ENCODE peak calls at places on chromosome 16, in nine cellular contexts. X is heart left ventricle, B is upper lobe of left lung, G is fibroblast of lung, Q is H9, T is ovary, W is endothelial cell of umbilical vein, M is SK-N-MC, U is left lung. A is an unnamed sample.

GRCh38 chr16:66115373-66115772 is 251.1 kb upstream of the CDH5 start:
- DNase-seq in X (no peak), B (no peak), G (no peak), Q (no peak), T (no peak), W (no peak), M (no peak), U (no peak), A (no peak)

GRCh38 chr16:89268585-89268984 is 51.1 kb downstream of the ZNF778 start:
- DNase-seq in X (no peak), B (no peak), G (no peak), Q (no peak), T (peak), W (no peak), M (no peak), U (no peak), A (no peak)

GRCh38 chr16:78689536-78689935 is 590.1 kb downstream of the WWOX start:
- DNase-seq in X (no peak), B (no peak), G (no peak), Q (no peak), T (no peak), W (no peak), M (no peak), U (no peak), A (no peak)

GRCh38 chr16:49650603-49651002 is 205.3 kb downstream of the ZNF423 start:
- DNase-seq in X (no peak), B (no peak), G (no peak), Q (no peak), T (no peak), W (no peak), M (no peak), U (no peak), A (no peak)

GRCh38 chr16:78097522-78097921 is 1.9 kb upstream of the WWOX start:
- DNase-seq in X (no peak), B (no peak), G (no peak), Q (no peak), T (no peak), W (no peak), M (no peak), U (no peak), A (no peak)

GRCh38 chr16:47424846-47425245 is 36.0 kb downstream of the ITFG1 start:
- DNase-seq in X (no peak), B (no peak), G (no peak), Q (peak), T (no peak), W (no peak), M (no peak), U (no peak), A (no peak)

GRCh38 chr16:70432800-70433455 is 6.0 kb downstream of the ST3GAL2 start:
- DNase-seq in X (peak), B (peak), G (peak), Q (no peak), T (peak), W (no peak), M (no peak), U (peak), A (no peak)

GRCh38 chr16:60811051-60811608 is 1225.1 kb downstream of the CDH8 start:
- DNase-seq in X (no peak), B (no peak), G (no peak), Q (no peak), T (no peak), W (no peak), M (no peak), U (no peak), A (no peak)

GRCh38 chr16:63038563-63039131 is 1002.4 kb upstream of the CDH8 start:
- DNase-seq in X (no peak), B (no peak), G (no peak), Q (no peak), T (no peak), W (no peak), M (no peak), U (no peak), A (no peak)

GRCh38 chr16:68116256-68116853 is 31.2 kb downstream of the NFATC3 start:
- DNase-seq in X (no peak), B (no peak), G (peak), Q (no peak), T (no peak), W (peak), M (no peak), U (no peak), A (no peak)

GRCh38 chr16:64997121-64997520 is 124.7 kb downstream of the CDH11 start:
- DNase-seq in X (no peak), B (no peak), G (no peak), Q (no peak), T (no peak), W (no peak), M (no peak), U (no peak), A (no peak)

GRCh38 chr16:66899310-66899944 is 19.1 kb downstream of the PDP2 start:
- DNase-seq in X (no peak), B (no peak), G (peak), Q (no peak), T (peak), W (no peak), M (no peak), U (no peak), A (no peak)

GRCh38 chr16:72083778-72084404 is 9.5 kb downstream of the TXNL4B start:
- DNase-seq in X (no peak), B (no peak), G (peak), Q (no peak), T (no peak), W (no peak), M (no peak), U (no peak), A (no peak)

GRCh38 chr16:50284131-50284911 is 18.0 kb downstream of the ADCY7 start:
- DNase-seq in X (peak), B (no peak), G (no peak), Q (no peak), T (no peak), W (no peak), M (no peak), U (peak), A (no peak)

GRCh38 chr16:70703041-70703834 is 17.4 kb upstream of the MTSS2 start:
- DNase-seq in X (peak), B (peak), G (peak), Q (peak), T (no peak), W (no peak), M (no peak), U (no peak), A (peak)

GRCh38 chr16:64983983-64984382 is 137.9 kb downstream of the CDH11 start:
- DNase-seq in X (peak), B (no peak), G (peak), Q (peak), T (peak), W (peak), M (no peak), U (no peak), A (peak)

GRCh38 chr16:27326738-27327585 is 13.2 kb downstream of the IL4R start:
- DNase-seq in X (peak), B (peak), G (peak), Q (peak), T (peak), W (peak), M (peak), U (peak), A (peak)

GRCh38 chr16:65281636-65282035 is 159.8 kb upstream of the CDH11 start:
- DNase-seq in X (no peak), B (no peak), G (no peak), Q (no peak), T (no peak), W (no peak), M (no peak), U (no peak), A (no peak)

GRCh38 chr16:9364721-9365693 is 273.6 kb downstream of the HAPSTR1 start:
- DNase-seq in X (peak), B (no peak), G (no peak), Q (no peak), T (peak), W (no peak), M (no peak), U (peak), A (no peak)

GRCh38 chr16:69286941-69287713 is 24.0 kb upstream of the VPS4A start:
- DNase-seq in X (peak), B (no peak), G (peak), Q (no peak), T (peak), W (peak), M (no peak), U (peak), A (peak)

GRCh38 chr16:84312783-84313382 is 18.2 kb downstream of the WFDC1 start:
- DNase-seq in X (no peak), B (peak), G (no peak), Q (peak), T (no peak), W (no peak), M (no peak), U (no peak), A (no peak)

GRCh38 chr16:80285089-80285488 is 255.7 kb upstream of the DYNLRB2 start:
- DNase-seq in X (no peak), B (no peak), G (peak), Q (no peak), T (no peak), W (no peak), M (no peak), U (no peak), A (peak)
- H3K27ac ChIP-seq in X (no peak), B (no peak), G (no peak), Q (no peak), T (no peak), W (no peak), M (no peak), U (no peak), A (no peak)

DNA sequence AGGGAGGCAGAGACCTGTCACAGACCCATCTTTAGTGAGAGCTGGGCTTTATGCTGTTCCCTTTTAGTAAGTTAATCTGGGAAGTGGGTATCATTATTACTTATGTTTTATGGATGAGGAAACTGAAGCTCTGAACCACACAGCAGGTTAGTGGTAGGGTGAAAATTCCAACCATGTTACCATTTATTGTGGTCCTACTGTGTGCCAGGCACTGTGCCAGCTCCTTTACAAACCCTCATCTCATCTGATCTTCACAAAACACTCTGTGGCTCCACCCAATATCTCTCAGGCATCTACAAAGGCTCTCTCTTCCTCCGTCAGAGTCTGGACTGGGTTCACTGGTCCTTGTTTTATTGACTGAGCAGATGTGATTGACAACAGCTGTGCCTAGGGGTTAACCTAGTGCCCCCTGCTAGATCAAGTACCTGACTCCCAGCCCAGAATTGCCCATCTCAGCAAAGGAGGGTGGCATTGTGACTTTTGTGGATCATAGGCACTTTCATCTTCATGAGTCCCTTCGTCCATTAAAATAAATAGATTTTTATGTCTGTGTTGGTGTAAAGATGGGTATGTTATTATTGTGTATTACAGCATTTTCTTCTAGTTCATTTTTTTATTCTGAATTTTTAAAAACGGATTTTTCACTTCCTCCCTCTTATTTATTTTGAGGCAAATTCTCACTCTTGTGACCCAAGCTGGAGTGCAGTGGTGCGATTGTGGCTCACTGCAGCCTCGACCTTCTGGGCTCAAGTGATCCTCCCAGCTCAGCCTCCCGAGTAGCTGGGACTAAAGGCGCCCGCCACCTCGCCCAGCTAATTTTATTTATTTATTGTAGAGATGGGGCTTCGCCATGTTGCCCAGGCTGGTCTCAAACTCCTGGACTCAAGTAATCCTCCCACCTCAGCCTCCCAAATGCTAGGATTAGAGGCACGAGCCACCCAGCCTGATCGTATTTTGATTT is 3.1 kb downstream of the TGFB1I1 start:
- DNase-seq in X (no peak), B (no peak), G (no peak), Q (no peak), T (no peak), W (no peak), M (no peak), U (no peak), A (no peak)
- H3K27ac ChIP-seq in X (no peak), B (no peak), G (peak), Q (no peak), T (no peak), W (no peak), M (no peak), U (no peak), A (peak)

GRCh38 chr16:1551166-1551565 is 17.7 kb downstream of the TMEM204 start:
- DNase-seq in X (no peak), B (peak), G (no peak), Q (no peak), T (no peak), W (no peak), M (no peak), U (no peak), A (no peak)
- H3K27ac ChIP-seq in X (peak), B (peak), G (no peak), Q (no peak), T (no peak), W (no peak), M (no peak), U (no peak), A (no peak)

GRCh38 chr16:30525844-30526136 is 576 bp downstream of the ZNF768 start:
- DNase-seq in X (no peak), B (no peak), G (no peak), Q (no peak), T (no peak), W (no peak), M (no peak), U (no peak), A (no peak)
- H3K27ac ChIP-seq in X (peak), B (peak), G (no peak), Q (no peak), T (no peak), W (no peak), M (no peak), U (peak), A (no peak)

GRCh38 chr16:75107505-75107904 is 9.1 kb downstream of the LDHD start:
- DNase-seq in X (no peak), B (peak), G (no peak), Q (peak), T (no peak), W (no peak), M (no peak), U (no peak), A (no peak)

GRCh38 chr16:75110637-75111513 is 5.7 kb downstream of the LDHD start:
- DNase-seq in X (peak), B (peak), G (peak), Q (peak), T (peak), W (peak), M (no peak), U (peak), A (peak)

GRCh38 chr16:75108792-75109731 is 7.5 kb downstream of the LDHD start:
- DNase-seq in X (peak), B (peak), G (peak), Q (peak), T (peak), W (no peak), M (no peak), U (peak), A (peak)

GRCh38 chr16:75111514-75112280 is 4.9 kb downstream of the LDHD start:
- DNase-seq in X (peak), B (no peak), G (no peak), Q (peak), T (peak), W (peak), M (no peak), U (peak), A (no peak)

GRCh38 chr16:75109732-75110243 is 6.8 kb downstream of the LDHD start:
- DNase-seq in X (peak), B (peak), G (no peak), Q (peak), T (peak), W (no peak), M (no peak), U (no peak), A (no peak)
- H3K27ac ChIP-seq in X (peak), B (peak), G (peak), Q (no peak), T (peak), W (no peak), M (no peak), U (peak), A (no peak)

GRCh38 chr16:10937068-10937859 is 5.0 kb downstream of the DEXI start:
- DNase-seq in X (peak), B (no peak), G (no peak), Q (no peak), T (no peak), W (no peak), M (no peak), U (peak), A (no peak)

GRCh38 chr16:10938321-10938720 is 3.9 kb downstream of the DEXI start:
- DNase-seq in X (peak), B (no peak), G (no peak), Q (no peak), T (no peak), W (no peak), M (no peak), U (peak), A (no peak)

GRCh38 chr16:10940501-10941079 is 1.7 kb downstream of the DEXI start:
- DNase-seq in X (peak), B (no peak), G (no peak), Q (no peak), T (no peak), W (no peak), M (no peak), U (peak), A (no peak)

GRCh38 chr16:10939649-10940206 is 2.5 kb downstream of the DEXI start:
- DNase-seq in X (peak), B (no peak), G (no peak), Q (no peak), T (no peak), W (no peak), M (no peak), U (peak), A (no peak)

DNA sequence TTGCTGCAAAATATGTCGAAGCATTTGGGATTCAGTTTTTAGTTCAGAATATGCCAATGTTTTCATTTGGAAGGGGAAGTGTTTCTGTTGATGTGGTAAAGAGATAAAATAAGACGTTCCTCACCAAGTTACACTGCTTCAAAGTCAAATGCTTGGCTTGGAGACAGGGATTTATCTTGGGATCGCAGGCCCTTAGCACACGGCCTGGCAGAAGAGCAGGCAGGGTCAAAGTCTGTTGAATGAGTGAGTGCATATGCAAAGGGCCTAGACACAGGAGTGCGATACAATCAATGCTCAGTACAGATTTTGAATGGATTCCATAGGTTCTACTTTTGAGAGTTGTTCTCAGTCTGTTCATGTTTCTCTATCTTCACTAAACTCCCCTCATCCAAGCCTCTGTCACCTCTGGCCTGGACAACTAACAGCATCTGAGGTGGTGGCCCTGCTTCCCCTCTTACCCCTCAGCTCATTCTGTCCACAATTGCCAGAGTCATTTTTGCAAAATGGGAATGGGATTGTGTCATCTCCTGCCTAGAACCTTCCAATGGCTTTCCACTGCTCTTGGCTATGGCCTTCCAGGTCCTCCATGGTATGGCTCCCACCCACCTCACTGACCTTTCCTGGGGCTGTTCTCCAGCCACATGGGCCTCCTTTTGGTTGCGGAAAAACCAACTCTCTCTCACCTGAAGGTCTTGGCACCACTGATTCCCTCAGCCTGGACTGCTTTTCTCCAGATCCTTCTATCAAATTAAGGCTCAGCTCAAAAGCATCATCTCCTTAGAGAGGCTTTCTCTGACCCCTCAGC is 3.2 kb downstream of the DEXI start:
- DNase-seq in X (no peak), B (no peak), G (no peak), Q (no peak), T (no peak), W (no peak), M (no peak), U (peak), A (no peak)
- H3K27ac ChIP-seq in X (peak), B (peak), G (no peak), Q (no peak), T (no peak), W (no peak), M (no peak), U (peak), A (no peak)

DNA sequence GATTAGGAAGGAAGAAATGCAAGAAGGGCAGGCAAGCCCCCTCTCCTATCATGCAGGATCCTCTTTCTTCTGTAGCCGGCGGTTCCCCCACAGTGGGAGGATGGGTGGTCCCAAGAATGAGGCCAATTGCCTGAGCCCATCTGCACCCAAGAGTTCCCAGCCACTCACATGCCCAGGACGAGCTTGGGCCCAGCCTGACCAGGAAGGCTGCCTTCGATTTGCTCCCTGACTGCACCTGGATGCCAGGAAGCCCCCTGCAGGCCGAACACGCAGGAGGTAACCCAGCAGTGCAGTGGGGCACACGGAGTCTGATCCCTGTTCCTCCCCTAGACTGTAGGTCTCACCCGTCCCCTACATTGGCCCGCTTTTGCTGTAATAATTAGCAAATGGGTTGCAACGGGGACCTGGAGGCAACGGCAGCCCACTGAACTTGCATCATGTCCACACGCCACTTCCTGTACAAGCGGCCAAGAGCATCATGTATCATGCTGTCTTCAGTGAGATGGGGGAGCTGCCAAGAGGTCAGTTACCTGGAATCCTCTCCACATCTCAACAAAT is 67.5 kb downstream of the AMFR start:
- DNase-seq in X (no peak), B (no peak), G (no peak), Q (peak), T (peak), W (no peak), M (no peak), U (no peak), A (no peak)
- H3K27ac ChIP-seq in X (no peak), B (no peak), G (peak), Q (no peak), T (no peak), W (peak), M (no peak), U (no peak), A (peak)

DNA sequence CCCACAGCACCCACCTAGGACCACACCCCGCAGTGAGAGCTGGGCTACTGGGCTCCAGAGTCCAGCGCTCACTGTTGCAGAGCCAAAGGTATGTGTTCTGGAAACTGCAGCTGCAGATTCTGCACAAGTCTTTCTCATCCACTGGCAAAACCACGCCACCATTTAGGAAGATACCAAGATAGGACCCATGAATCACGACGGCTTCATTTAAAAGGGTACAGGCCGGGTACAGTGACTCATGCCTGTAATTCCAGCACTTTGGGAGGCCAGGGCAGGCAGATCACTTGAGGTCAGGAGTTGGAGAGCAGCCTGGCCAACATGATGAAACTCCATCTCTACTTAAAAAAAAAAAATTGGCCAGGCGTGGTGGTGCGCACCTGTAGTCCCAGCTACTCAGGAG is 18.8 kb downstream of the FOXF1 start:
- DNase-seq in X (no peak), B (no peak), G (peak), Q (no peak), T (no peak), W (no peak), M (no peak), U (no peak), A (no peak)
- H3K27ac ChIP-seq in X (no peak), B (no peak), G (no peak), Q (no peak), T (no peak), W (no peak), M (no peak), U (no peak), A (no peak)

GRCh38 chr16:86585821-86586611 is 7.7 kb downstream of the FOXL1 start:
- DNase-seq in X (no peak), B (no peak), G (peak), Q (no peak), T (no peak), W (no peak), M (no peak), U (no peak), A (no peak)
- H3K27ac ChIP-seq in X (no peak), B (no peak), G (peak), Q (no peak), T (no peak), W (peak), M (no peak), U (no peak), A (peak)